ENCODE peak calls at places on chromosomes 4 and X, in four cellular contexts. W is SK-N-SH, Y is upper lobe of left lung, F is tibial nerve. C is an unnamed sample.

GRCh38 chr4:89404530-89404929 is 96.9 kb upstream of the GPRIN3 start:
- DNase-seq in W (no peak), Y (no peak), F (no peak), C (no peak)

GRCh38 chr4:128979934-128980333 is 113.4 kb downstream of the SCLT1 start:
- DNase-seq in W (peak; percentile 15), Y (no peak), F (no peak), C (no peak)

GRCh38 chrX:68794486-68794885 is 34.3 kb upstream of the EFNB1 start:
- DNase-seq in W (no peak), Y (no peak), F (no peak), C (no peak)

GRCh38 chrX:30572678-30573077 is 4.9 kb downstream of the TASL start:
- DNase-seq in W (no peak), Y (no peak), F (no peak), C (no peak)

GRCh38 chrX:43679778-43680177 is 23.7 kb downstream of the MAOA start:
- DNase-seq in W (no peak), Y (no peak), F (no peak), C (no peak)

GRCh38 chr4:78100060-78100459 is 42.9 kb downstream of the FRAS1 start:
- DNase-seq in W (no peak), Y (no peak), F (no peak), C (no peak)

GRCh38 chr4:183390374-183390773 is 54.1 kb upstream of the CDKN2AIP start:
- DNase-seq in W (no peak), Y (no peak), F (no peak), C (no peak)

GRCh38 chr4:95591278-95591677 is 42.5 kb upstream of the UNC5C start:
- DNase-seq in W (no peak), Y (no peak), F (no peak), C (no peak)

GRCh38 chr4:122854860-122855259 is 28.2 kb downstream of the FGF2 start:
- DNase-seq in W (no peak), Y (no peak), F (no peak), C (no peak)

GRCh38 chrX:31012509-31013025 is 59.3 kb downstream of the FTHL17 start:
- DNase-seq in W (no peak), Y (no peak), F (no peak), C (no peak)

GRCh38 chr4:183165371-183165770 is 66.3 kb downstream of the WWC2 start:
- DNase-seq in W (no peak), Y (no peak), F (no peak), C (no peak)

GRCh38 chr4:2175990-2176698 is 65.8 kb downstream of the HAUS3 start:
- DNase-seq in W (no peak), Y (no peak), F (no peak), C (no peak)

GRCh38 chrX:69305333-69306062 is 140.2 kb upstream of the PJA1 start:
- DNase-seq in W (no peak), Y (no peak), F (no peak), C (no peak)

GRCh38 chr4:153488719-153489384 is 22.7 kb downstream of the TMEM131L start:
- DNase-seq in W (no peak), Y (peak; percentile 53), F (no peak), C (no peak)

GRCh38 chr4:40454816-40455215 is 119.7 kb downstream of the CHRNA9 start:
- DNase-seq in W (no peak), Y (no peak), F (no peak), C (no peak)

GRCh38 chr4:42865572-42866189 is 26.8 kb upstream of the GRXCR1 start:
- DNase-seq in W (peak; percentile 33), Y (peak; percentile 37), F (peak; percentile 20), C (no peak)

GRCh38 chr4:76306882-76307669 is 543 bp downstream of the STBD1 start:
- DNase-seq in W (peak; percentile 77), Y (peak; percentile 72), F (no peak), C (peak; percentile 71)

GRCh38 chrX:72128881-72129280 is 2.8 kb downstream of the RTL5 start:
- DNase-seq in W (peak; percentile 49), Y (no peak), F (no peak), C (no peak)

GRCh38 chr4:77175201-77175610 is 18.2 kb downstream of the CCNG2 start:
- DNase-seq in W (no peak), Y (no peak), F (no peak), C (no peak)

GRCh38 chrX:135000516-135000915 is 9.7 kb downstream of the SMIM10 start:
- DNase-seq in W (no peak), Y (no peak), F (no peak), C (no peak)

GRCh38 chrX:70066646-70067045 is 4.4 kb downstream of the OTUD6A start:
- DNase-seq in W (no peak), Y (no peak), F (no peak), C (no peak)

GRCh38 chrX:2320580-2321327 is 180.0 kb downstream of the DHRSX start:
- DNase-seq in W (peak; percentile 37), Y (peak; percentile 87), F (peak; percentile 14), C (no peak)

GRCh38 chrX:40107291-40108083 is 9.7 kb upstream of the BCOR start:
- DNase-seq in W (peak; percentile 44), Y (peak; percentile 79), F (no peak), C (no peak)
- TF ChIP-seq EP300 in W (no peak), Y (no peak), F (no peak), C (no peak)

DNA sequence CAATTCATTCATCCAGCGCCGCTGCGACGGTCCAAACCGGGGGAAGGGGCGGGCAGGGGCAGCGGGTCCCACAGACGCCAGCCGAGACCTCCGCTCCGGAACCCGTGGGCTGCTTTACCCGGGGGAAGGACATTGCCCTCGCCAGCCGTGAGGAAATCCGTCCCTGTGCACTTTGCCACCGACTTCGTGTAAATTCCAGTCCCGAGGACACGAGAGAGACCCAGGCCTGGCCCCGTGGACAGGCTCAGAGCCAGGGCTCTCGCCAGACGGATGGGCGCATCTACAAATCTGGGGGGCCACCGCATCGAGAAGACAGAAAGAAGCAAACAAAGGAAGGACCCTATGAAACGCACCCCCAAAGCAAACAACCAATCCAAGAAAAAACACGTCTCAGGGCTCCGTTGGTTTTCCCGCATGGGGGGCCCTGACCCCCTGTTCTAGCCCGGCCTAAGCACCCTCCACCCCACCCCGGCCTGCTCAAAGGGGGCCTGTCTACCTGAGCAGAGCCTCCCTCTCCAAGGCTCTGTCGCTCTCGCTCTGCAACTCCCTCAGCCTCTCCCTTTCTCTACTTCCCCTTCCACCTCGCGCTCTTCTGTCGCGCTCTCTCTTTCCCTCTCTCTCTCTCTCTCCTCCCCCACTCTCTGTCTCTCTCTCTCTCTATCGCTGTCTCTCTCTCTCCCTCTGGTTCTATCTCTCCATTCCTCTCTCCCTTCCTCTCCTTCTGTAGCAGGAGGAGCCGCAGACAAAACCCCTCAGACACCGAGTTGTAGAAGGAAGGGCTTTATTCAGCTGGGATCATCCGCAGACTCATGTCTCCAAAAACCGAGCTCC is 11.3 kb downstream of the FRG2 start:
- DNase-seq in W (peak; percentile 9), Y (no peak), F (no peak), C (no peak)
- H3K9me3 ChIP-seq in W (no peaks in the 10 kb centered on the region), Y (no peaks in the 10 kb centered on the region), F (no peaks in the 10 kb centered on the region), C (no peaks in the 10 kb centered on the region)

GRCh38 chr4:38382492-38382891 is 281.5 kb upstream of the KLF3 start:
- DNase-seq in W (peak; percentile 68), Y (no peak), F (no peak), C (no peak)
- TF ChIP-seq EP300 in W (no peak), Y (no peak), F (no peak), C (no peak)

GRCh38 chrX:11420851-11421250 is 127.6 kb downstream of the AMELX start:
- DNase-seq in W (no peak), Y (no peak), F (no peak), C (no peak)
- H3K9me3 ChIP-seq in W (no peaks in the 10 kb centered on the region), Y (no peaks in the 10 kb centered on the region), F (no peaks in the 10 kb centered on the region), C (no peaks in the 10 kb centered on the region)

GRCh38 chr4:74531952-74532794 is 87.2 kb downstream of the AREG start:
- DNase-seq in W (peak; percentile 0), Y (peak; percentile 42), F (no peak), C (no peak)
- TF ChIP-seq EP300 in W (no peak), Y (no peak), F (no peak), C (no peak)

GRCh38 chr4:84500386-84501196 is 1.5 kb upstream of the NKX6-1 start:
- DNase-seq in W (no peak), Y (no peak), F (no peak), C (no peak)
- H3K9me3 ChIP-seq in W (no peaks in the 10 kb centered on the region), Y (peaks cover 3% of the 10 kb centered on the region), F (no peaks in the 10 kb centered on the region), C (no peaks in the 10 kb centered on the region)

GRCh38 chr4:127968565-127968964 is 3.4 kb downstream of the ABHD18 start:
- DNase-seq in W (no peak), Y (no peak), F (no peak), C (no peak)

GRCh38 chr4:127959794-127960193 is 5.2 kb downstream of the MFSD8 start:
- DNase-seq in W (no peak), Y (no peak), F (no peak), C (no peak)

GRCh38 chr4:127967141-127967775 is 2.1 kb downstream of the ABHD18 start:
- DNase-seq in W (no peak), Y (no peak), F (no peak), C (no peak)

GRCh38 chr4:127965803-127966175 is 583 bp downstream of the ABHD18 start:
- DNase-seq in W (peak; percentile 54), Y (peak; percentile 75), F (no peak), C (no peak)

DNA sequence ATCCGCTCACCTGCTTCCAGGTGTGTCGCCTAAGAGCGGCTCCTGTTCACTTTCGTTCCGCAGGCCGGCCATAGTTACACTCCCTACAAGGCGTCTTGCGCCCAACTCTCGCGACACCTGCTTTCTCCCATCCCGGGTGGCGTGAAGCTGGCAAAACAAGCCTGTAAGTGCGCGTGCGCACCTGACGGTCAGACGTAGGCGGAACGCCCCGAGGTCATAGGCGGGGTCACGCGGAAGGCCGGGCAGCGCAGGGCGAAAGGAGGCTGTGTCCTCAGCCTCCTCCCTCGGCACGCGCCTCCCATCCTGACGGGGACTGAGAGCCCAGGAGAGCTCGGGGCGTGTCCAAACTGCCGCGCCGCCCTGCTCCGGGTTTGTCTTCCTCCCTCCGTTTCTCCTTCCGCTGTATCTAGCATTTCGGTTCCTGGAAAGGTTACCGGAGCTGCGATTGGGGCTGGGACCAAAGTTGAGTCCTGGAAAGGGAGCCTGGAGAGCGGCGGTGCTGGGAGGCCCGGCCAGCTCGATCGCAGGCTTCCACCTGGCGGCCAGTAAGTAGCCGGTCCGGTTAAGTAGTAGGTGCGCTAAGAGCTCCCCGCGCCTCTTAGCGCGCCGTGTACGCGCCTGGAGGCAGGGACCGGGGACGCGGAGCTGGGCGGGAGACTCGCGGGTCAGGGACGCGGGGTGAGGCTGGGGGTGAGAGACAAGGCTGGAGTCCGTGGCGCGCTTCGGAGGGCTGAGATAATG is at the start of the genes ABHD18 and MFSD8:
- DNase-seq in W (peak; percentile 95), Y (peak; percentile 100), F (peak; percentile 97), C (peak; percentile 99)
- TF ChIP-seq EP300 in W (no peak), Y (no peak), F (peak; percentile 93), C (no peak)

DNA sequence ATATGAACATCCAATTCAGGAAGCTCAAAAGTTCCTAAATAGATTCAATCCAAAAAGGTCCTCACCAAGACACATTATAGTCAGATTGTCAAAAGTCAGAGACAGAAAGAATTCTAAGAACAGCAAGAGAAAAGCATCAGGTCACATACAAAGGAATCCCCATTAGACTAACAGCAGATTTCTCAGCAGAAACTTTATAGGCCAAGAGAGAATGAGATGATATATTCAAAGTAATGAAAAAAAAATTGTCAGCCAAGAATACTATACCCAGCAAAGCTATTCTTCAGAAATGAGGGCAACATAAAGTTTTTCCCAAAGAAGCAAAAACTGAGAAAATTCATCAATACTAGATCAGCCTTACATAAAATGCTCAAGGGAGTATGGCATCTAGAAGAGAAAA is 106.6 kb upstream of the SH3RF1 start:
- DNase-seq in W (no peak), Y (no peak), F (no peak), C (no peak)
- H3K9me3 ChIP-seq in W (peaks cover 16% of the 10 kb centered on the region), Y (peaks cover 42% of the 10 kb centered on the region), F (peaks cover 36% of the 10 kb centered on the region), C (peaks cover 22% of the 10 kb centered on the region)